ENCODE peak calls at places on chromosomes 5 and 9, in nine cellular contexts. Z is transverse colon; B is HAP-1; T is CD4-positive, alpha-beta memory T cell; L is A549; Q is left ventricle myocardium inferior; E is GM12878; G is iPS DF 6.9; A is prostate gland. M is an unnamed sample. For H3K4me1 and H3K9me3, the result is how much of the 10 kb centered on the place peaks cover.

GRCh38 chr5:180395540-180396274 is 42.6 kb upstream of the GFPT2 start:
- DNase-seq in G (no peak), L (peak), B (no peak), Z (no peak), E (no peak), T (no peak), A (no peak), Q (no peak), M (no peak)

GRCh38 chr5:141598389-141599360 is 20.1 kb downstream of the DIAPH1 start:
- DNase-seq in T (no peak), Q (no peak), B (no peak), L (no peak), A (no peak), E (no peak), G (no peak), Z (no peak), M (no peak)

GRCh38 chr5:80134879-80135278 is 99.7 kb downstream of the THBS4 start:
- DNase-seq in G (no peak), Z (no peak), E (no peak), A (no peak), L (no peak), B (no peak), T (no peak), Q (no peak), M (no peak)

GRCh38 chr5:68130253-68130652 is 85.3 kb upstream of the PIK3R1 start:
- DNase-seq in T (no peak), B (no peak), Z (no peak), L (no peak), A (no peak), Q (no peak), G (no peak), E (no peak), M (no peak)

GRCh38 chr5:174735498-174736350 is 11.3 kb downstream of the MSX2 start:
- DNase-seq in Q (no peak), L (peak), T (no peak), A (peak), Z (no peak), E (no peak), G (no peak), B (peak), M (no peak)

GRCh38 chr9:88809371-88809770 is 181.9 kb upstream of the S1PR3 start:
- DNase-seq in Q (no peak), B (no peak), L (no peak), A (no peak), G (no peak), Z (no peak), T (no peak), E (no peak), M (no peak)

GRCh38 chr5:142110988-142111687 is 2.6 kb downstream of the NDFIP1 start:
- DNase-seq in T (no peak), B (no peak), L (no peak), E (no peak), A (no peak), G (no peak), Z (no peak), Q (no peak), M (no peak)

GRCh38 chr9:133340256-133340655 is 4.3 kb upstream of the SURF6 start:
- DNase-seq in B (no peak), E (no peak), Z (no peak), A (no peak), T (no peak), Q (no peak), L (no peak), G (no peak), M (no peak)

GRCh38 chr5:62328772-62329491 is 22.9 kb downstream of the KIF2A start:
- DNase-seq in L (no peak), Z (no peak), A (no peak), B (no peak), Q (no peak), G (no peak), T (no peak), E (no peak), M (no peak)

GRCh38 chr5:101932599-101932998 is 363.5 kb downstream of the SLCO4C1 start:
- DNase-seq in E (no peak), B (no peak), G (no peak), A (no peak), T (no peak), L (no peak), Q (no peak), Z (no peak), M (no peak)

GRCh38 chr5:154309361-154309725 is 118.8 kb downstream of the GALNT10 start:
- DNase-seq in Z (no peak), G (no peak), E (no peak), T (no peak), Q (no peak), L (peak), B (no peak), A (no peak), M (no peak)

GRCh38 chr5:146103594-146103993 is 1.8 kb downstream of the PLAC8L1 start:
- DNase-seq in L (no peak), B (no peak), A (no peak), G (no peak), Z (no peak), T (no peak), Q (no peak), E (no peak), M (no peak)

GRCh38 chr5:164627051-164627450 is 1121.6 kb downstream of the MAT2B start:
- DNase-seq in Q (no peak), A (no peak), B (no peak), Z (no peak), E (no peak), G (no peak), T (no peak), L (no peak), M (no peak)

GRCh38 chr5:5182508-5183191 is 42.5 kb downstream of the ADAMTS16 start:
- DNase-seq in G (no peak), L (no peak), E (no peak), B (no peak), A (no peak), Z (no peak), Q (no peak), T (no peak), M (no peak)

GRCh38 chr9:119369670-119370366 is 583 bp upstream of the BRINP1 start:
- DNase-seq in Z (no peak), E (no peak), G (no peak), L (no peak), A (no peak), T (no peak), Q (no peak), B (no peak), M (no peak)

GRCh38 chr5:56361398-56361797 is 128.3 kb upstream of the ANKRD55 start:
- DNase-seq in L (no peak), Q (no peak), A (no peak), E (no peak), Z (no peak), B (no peak), G (no peak), T (no peak), M (no peak)

GRCh38 chr9:78903581-78903980 is 606.7 kb downstream of the PSAT1 start:
- DNase-seq in L (no peak), E (no peak), T (no peak), Z (no peak), Q (no peak), G (no peak), A (no peak), B (no peak), M (no peak)

GRCh38 chr9:133704711-133705181 is 33.4 kb downstream of the SARDH start:
- DNase-seq in E (no peak), L (no peak), Q (no peak), B (no peak), G (no peak), A (no peak), Z (no peak), T (no peak), M (no peak)

GRCh38 chr9:124263158-124263557 is 5.4 kb downstream of the NEK6 start:
- DNase-seq in A (no peak), Q (no peak), G (no peak), B (no peak), E (no peak), T (no peak), L (no peak), Z (no peak), M (no peak)

GRCh38 chr9:121133104-121133816 is 58.5 kb downstream of the CNTRL start:
- DNase-seq in A (peak), Q (no peak), Z (peak), T (peak), E (no peak), L (peak), B (peak), G (no peak), M (peak)

GRCh38 chr5:120476063-120476462 is 12.0 kb downstream of the PRR16 start:
- DNase-seq in A (no peak), L (no peak), E (no peak), T (no peak), Q (no peak), B (no peak), Z (no peak), G (no peak), M (no peak)

GRCh38 chr5:137836997-137837396 is 30.7 kb upstream of the MYOT start:
- DNase-seq in B (no peak), L (no peak), Q (no peak), T (no peak), A (peak), Z (no peak), G (no peak), E (no peak), M (no peak)

DNA sequence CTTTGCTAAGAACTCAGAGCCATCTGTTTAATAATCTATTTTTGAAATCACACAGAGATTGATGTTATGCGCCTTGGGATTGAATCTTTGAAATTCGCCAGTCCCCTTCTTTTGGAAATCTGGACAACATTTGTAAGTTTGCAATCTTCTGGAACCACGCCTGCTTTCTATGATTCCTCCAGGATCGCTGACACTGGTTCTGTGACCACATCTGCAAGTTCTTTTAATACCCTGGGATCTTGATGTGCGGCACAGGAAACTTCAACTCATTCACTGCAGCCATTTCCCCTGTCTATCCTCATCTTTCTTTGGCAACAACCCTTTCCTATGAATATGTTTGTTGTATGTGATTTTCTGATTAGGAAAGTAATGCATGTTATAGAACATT is 404.8 kb downstream of the DMRT2 start:
- DNase-seq in G (no peak), A (no peak), T (no peak), B (no peak), E (no peak), Q (no peak), L (no peak), Z (no peak), M (no peak)
- H3K4me1 ChIP-seq in G (under half), A (under half), T (under half), B (under half), E (under half), Q (under half), L (under half), Z (under half), M (under half)

GRCh38 chr5:63860379-63860778 is 101.9 kb downstream of the HTR1A start:
- DNase-seq in T (no peak), L (no peak), Q (no peak), A (no peak), Z (no peak), G (no peak), B (no peak), E (no peak), M (no peak)
- H3K9me3 ChIP-seq in T (under half), L (under half), Q (under half), A (under half), Z (under half), G (under half), B (under half), E (under half), M (under half)

GRCh38 chr5:144453753-144454152 is 283.1 kb downstream of the KCTD16 start:
- DNase-seq in T (no peak), E (no peak), Q (no peak), G (no peak), L (no peak), Z (no peak), A (no peak), B (no peak), M (no peak)
- H3K4me1 ChIP-seq in T (under half), E (under half), Q (under half), G (under half), L (under half), Z (under half), A (under half), B (under half), M (under half)

DNA sequence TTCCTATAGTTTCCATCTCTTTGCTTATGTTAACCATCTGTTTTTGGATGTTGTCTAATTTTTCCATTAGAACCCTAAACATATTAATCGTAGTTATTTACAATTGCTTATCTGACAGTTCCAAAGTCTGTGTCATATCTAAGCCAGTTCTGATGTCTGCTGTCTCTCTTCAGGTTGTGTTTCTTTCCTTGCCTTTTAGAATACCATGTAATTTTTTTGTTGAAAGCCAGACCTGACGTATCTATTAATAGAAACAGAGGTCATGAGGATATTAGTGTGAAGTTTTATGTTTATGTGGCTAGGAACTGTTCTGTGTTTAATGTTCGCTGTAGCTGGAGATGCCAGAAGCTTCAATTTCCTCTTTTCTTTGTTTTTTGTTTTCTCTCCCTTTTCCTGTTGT is 52.2 kb downstream of the ZNF618 start:
- DNase-seq in L (no peak), B (no peak), T (no peak), E (no peak), Z (no peak), Q (no peak), G (no peak), A (no peak), M (no peak)
- H3K9me3 ChIP-seq in L (under half), B (under half), T (under half), E (under half), Z (under half), Q (half or more), G (under half), A (under half), M (under half)

DNA sequence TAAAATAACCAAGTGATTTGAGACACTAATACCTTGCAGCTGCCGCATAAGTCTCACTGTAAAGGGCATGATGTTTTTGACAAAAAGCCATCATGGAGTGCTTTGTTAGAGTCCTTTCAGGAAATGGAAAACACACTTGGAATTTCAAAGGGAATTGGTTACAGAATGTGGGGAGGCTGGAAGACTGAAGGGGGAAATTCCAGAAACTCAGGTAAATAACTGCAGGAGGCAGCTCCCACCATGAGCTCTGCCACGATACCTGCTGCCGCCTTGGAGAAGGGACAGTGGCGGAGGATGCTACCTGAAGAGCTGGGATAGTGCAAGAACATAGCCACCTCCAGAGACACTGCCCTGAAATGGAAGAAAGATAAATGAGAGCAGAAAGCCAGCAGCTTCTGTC is 66.9 kb downstream of the PRKACG start:
- DNase-seq in Z (no peak), L (no peak), E (no peak), T (no peak), Q (no peak), G (peak), A (no peak), B (no peak), M (no peak)
- H3K4me1 ChIP-seq in Z (under half), L (under half), E (half or more), T (under half), Q (under half), G (under half), A (under half), B (under half), M (under half)